ENCODE peak calls at places on chromosomes 13 and 19, in five cellular contexts. C is fibroblast of pulmonary artery, I is tibial nerve, E is astrocyte of the spinal cord, N is sigmoid colon. H is an unnamed sample.

GRCh38 chr19:50708179-50708879 is 11.3 kb downstream of the SHANK1 start:
- DNase-seq in C (no peak), I (no peak), E (no peak), N (no peak), H (no peak)

GRCh38 chr19:28234637-28235036 is 978.3 kb downstream of the UQCRFS1 start:
- DNase-seq in C (peak), I (no peak), E (no peak), N (no peak), H (peak)

GRCh38 chr19:38769635-38770211 is 3.6 kb downstream of the LGALS7 start:
- DNase-seq in C (peak), I (peak), E (peak), N (peak), H (peak)

GRCh38 chr13:36559388-36559787 is 114.4 kb upstream of the SERTM1 start:
- DNase-seq in C (no peak), I (no peak), E (no peak), N (no peak), H (no peak)

GRCh38 chr19:35872180-35872579 is 3.8 kb downstream of the APLP1 start:
- DNase-seq in C (no peak), I (no peak), E (no peak), N (no peak), H (no peak)

GRCh38 chr13:79870123-79870522 is 389.2 kb downstream of the NDFIP2 start:
- DNase-seq in C (peak), I (no peak), E (peak), N (no peak), H (peak)

GRCh38 chr13:45490068-45490467 is 25.3 kb downstream of the COG3 start:
- DNase-seq in C (no peak), I (no peak), E (no peak), N (no peak), H (no peak)

GRCh38 chr13:74715718-74716117 is 581.5 kb upstream of the KLF12 start:
- DNase-seq in C (no peak), I (no peak), E (no peak), N (no peak), H (no peak)

GRCh38 chr19:49441210-49441959 is at the start of gene SLC17A7:
- DNase-seq in C (no peak), I (peak), E (no peak), N (peak), H (no peak)

GRCh38 chr13:97076898-97077297 is 82.6 kb upstream of the OXGR1 start:
- DNase-seq in C (peak), I (peak), E (no peak), N (no peak), H (peak)

GRCh38 chr13:30307194-30307965 is at the start of gene KATNAL1:
- DNase-seq in C (peak), I (peak), E (peak), N (peak), H (peak)
- TF ChIP-seq CTCF in C (no peak), I (no peak), E (no peak), N (no peak), H (no peak)

DNA sequence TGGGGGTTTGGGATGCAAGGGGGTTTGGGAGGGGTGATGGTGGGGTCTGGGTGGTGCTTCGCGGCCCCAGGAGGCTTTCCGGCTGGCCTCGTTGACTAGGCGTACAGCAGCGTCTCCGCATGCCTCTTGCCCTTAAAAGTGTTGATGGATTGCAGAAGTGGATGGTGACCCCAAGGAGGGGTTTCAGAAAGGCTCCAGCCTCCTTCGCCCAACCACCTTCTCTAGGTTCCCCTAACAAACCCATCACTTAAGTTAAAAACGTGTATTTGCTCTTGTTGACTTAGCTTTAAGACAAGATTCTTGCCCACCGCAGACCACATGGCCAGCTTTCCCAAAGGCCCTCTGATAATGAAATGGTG is 8.1 kb upstream of the TSHZ3 start:
- DNase-seq in C (no peak), I (no peak), E (no peak), N (no peak), H (no peak)
- TF ChIP-seq CTCF in C (no peak), I (no peak), E (no peak), N (no peak), H (no peak)

GRCh38 chr13:102399791-102400618 is 1.8 kb downstream of the FGF14 start:
- DNase-seq in C (no peak), I (no peak), E (no peak), N (peak), H (no peak)
- TF ChIP-seq CTCF in C (no peak), I (no peak), E (no peak), N (no peak), H (no peak)

GRCh38 chr19:40235238-40236025 is 8.9 kb upstream of the CCNP start:
- DNase-seq in C (no peak), I (no peak), E (no peak), N (no peak), H (no peak)
- TF ChIP-seq CTCF in C (peak), I (no peak), E (peak), N (no peak), H (no peak)

DNA sequence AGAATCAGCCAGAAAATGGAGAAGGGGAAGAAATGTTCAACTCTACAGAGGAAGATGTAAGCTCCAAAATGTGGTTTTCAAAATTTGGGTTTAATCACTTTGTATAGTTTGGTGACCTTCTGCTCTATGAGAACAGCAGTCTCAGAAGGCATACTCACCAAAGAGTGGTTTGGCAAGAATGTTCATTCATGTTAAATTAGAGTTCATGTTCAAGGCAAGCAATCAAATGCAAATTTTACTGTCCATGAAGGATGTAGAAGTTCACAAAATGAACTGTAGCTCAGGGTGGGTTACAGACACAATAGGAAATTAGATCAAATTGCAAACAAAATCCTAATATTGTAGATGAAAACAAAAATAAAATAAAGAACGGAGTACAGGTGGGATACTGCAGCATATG is 606.7 kb upstream of the PCDH20 start:
- DNase-seq in C (no peak), I (no peak), E (no peak), N (no peak), H (no peak)
- TF ChIP-seq CTCF in C (no peak), I (no peak), E (no peak), N (no peak), H (no peak)

GRCh38 chr19:30256510-30256850 is 115.7 kb upstream of the ZNF536 start:
- DNase-seq in C (no peak), I (no peak), E (no peak), N (no peak), H (no peak)

GRCh38 chr19:30254789-30255188 is 117.4 kb upstream of the ZNF536 start:
- DNase-seq in C (no peak), I (no peak), E (no peak), N (no peak), H (no peak)

GRCh38 chr19:30253581-30253996 is 118.6 kb upstream of the ZNF536 start:
- DNase-seq in C (no peak), I (no peak), E (no peak), N (no peak), H (no peak)

GRCh38 chr19:30254214-30254613 is 118.0 kb upstream of the ZNF536 start:
- DNase-seq in C (no peak), I (no peak), E (no peak), N (no peak), H (no peak)

DNA sequence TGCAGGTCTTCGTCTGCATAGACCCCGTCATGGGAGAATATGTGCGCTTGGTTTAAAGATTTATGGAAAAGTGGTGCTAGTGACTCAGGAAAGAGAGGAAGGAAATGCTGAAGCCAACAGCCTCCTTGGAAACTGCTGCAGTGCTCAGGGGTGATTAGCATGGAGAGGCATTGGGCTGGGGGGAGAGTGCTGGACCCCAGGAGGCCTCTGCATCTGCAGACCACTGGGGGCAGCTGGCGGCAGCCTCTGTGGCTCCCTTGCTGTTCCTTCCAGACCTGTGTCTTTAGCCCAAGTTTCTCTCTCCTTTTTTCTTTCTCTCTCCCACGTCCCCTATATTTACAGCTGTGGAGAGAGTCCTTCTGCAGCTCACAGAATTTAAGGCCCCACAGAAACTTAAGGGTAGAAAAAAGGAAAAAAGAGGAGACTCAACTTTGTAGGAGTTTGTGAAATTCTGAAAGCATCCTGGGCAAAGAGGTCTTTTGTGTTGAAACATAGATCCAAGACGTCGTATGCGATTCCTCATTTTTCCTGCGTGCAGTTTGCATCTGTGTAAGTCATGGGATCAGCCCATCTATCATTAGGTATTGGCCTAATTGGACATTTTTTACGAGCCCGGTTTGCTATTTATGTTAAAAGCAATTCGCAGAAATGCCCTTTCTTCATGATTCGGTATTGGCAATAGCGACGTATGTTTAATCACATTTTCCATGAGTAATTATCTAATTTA is 116.2 kb upstream of the ZNF536 start:
- DNase-seq in C (no peak), I (no peak), E (no peak), N (no peak), H (no peak)
- TF ChIP-seq CTCF in C (no peak), I (no peak), E (no peak), N (no peak), H (no peak)

DNA sequence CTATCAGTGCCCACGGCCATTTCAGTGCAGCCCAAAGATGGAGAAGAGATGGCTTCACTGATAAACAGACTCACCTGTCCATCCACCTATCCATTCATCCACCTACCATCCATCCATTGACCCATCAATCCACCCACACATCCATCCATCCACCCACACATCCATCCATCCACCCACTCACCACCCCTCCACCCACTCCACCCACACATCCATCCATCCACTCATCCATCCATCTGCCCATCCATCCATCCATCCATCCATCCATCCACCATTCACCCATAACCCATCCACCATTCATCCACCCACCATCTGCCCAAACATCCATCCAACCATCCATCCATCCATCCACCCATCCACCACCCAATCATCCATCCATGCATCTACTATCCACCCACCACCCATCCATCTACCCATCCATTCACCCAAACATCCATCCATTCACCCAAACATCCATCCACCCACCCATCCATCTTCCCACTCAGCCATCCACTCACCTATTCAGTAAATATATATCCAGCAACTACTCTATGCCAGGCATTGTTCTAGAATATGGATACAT is 31.6 kb upstream of the ZNRF4 start:
- DNase-seq in C (no peak), I (no peak), E (no peak), N (no peak), H (no peak)
- TF ChIP-seq CTCF in C (no peak), I (no peak), E (no peak), N (no peak), H (no peak)

GRCh38 chr19:15453091-15453498 is 3.3 kb upstream of the WIZ start:
- DNase-seq in C (no peak), I (no peak), E (no peak), N (no peak), H (no peak)
- TF ChIP-seq CTCF in C (peak), I (no peak), E (no peak), N (no peak), H (peak)

GRCh38 chr13:22929391-22930126 is 251.2 kb upstream of the SGCG start:
- DNase-seq in C (no peak), I (no peak), E (no peak), N (no peak), H (no peak)
- TF ChIP-seq CTCF in C (no peak), I (no peak), E (no peak), N (no peak), H (no peak)